ENCODE peak calls at places on chromosomes 4 and X, in eight cellular contexts. N, L, R, Y, G, A, D and Z are unnamed samples.
A peak's percentile ranks its signal among the peaks of the same experiment; 100 is the strongest.

GRCh38 chrX:3219667-3220066 is 126.8 kb downstream of the MXRA5 start:
- DNase-seq in L (no peak), G (no peak), N (no peak), R (no peak), D (no peak), Y (no peak), A (no peak), Z (no peak)

GRCh38 chr4:128516568-128516967 is 229.0 kb upstream of the PGRMC2 start:
- DNase-seq in Y (peak; percentile 26), G (no peak), A (no peak), N (no peak), L (no peak), R (peak; percentile 68), D (peak; percentile 92), Z (no peak)

GRCh38 chr4:146124023-146124680 is 51.4 kb upstream of the LSM6 start:
- DNase-seq in L (no peak), A (no peak), R (no peak), N (no peak), D (peak; percentile 0), Y (no peak), G (no peak), Z (no peak)

GRCh38 chr4:155903453-155903852 is at the start of gene TDO2:
- DNase-seq in N (no peak), A (no peak), Y (no peak), R (no peak), L (no peak), D (no peak), G (no peak), Z (no peak)

GRCh38 chr4:165784672-165785071 is 88.4 kb upstream of the TLL1 start:
- DNase-seq in L (no peak), A (no peak), Y (no peak), D (no peak), G (no peak), R (no peak), N (no peak), Z (no peak)

GRCh38 chr4:153159016-153159415 is 45.2 kb upstream of the TRIM2 start:
- DNase-seq in A (no peak), R (no peak), G (no peak), N (no peak), L (no peak), D (no peak), Y (peak; percentile 11), Z (no peak)

GRCh38 chr4:67892905-67893304 is 9.1 kb upstream of the TMPRSS11D start:
- DNase-seq in R (no peak), L (no peak), D (no peak), G (no peak), Y (no peak), N (no peak), A (no peak), Z (no peak)

GRCh38 chr4:53620956-53621355 is 29.7 kb upstream of the LNX1 start:
- DNase-seq in D (no peak), G (no peak), R (no peak), L (no peak), A (no peak), Y (peak; percentile 22), N (no peak), Z (no peak)

GRCh38 chrX:16089086-16089485 is 34.3 kb upstream of the GRPR start:
- DNase-seq in A (no peak), R (no peak), N (no peak), L (no peak), G (no peak), Y (no peak), D (no peak), Z (no peak)

GRCh38 chr4:108833041-108833440 is 70.2 kb upstream of the ETNPPL start:
- DNase-seq in L (no peak), A (no peak), Y (peak; percentile 81), G (no peak), D (peak; percentile 68), N (no peak), R (no peak), Z (no peak)
- TF ChIP-seq CTCF in L (no peak), A (peak; percentile 31), Y (peak; percentile 68), G (no peak), D (peak; percentile 62), N (no peak), R (no peak), Z (no peak)

DNA sequence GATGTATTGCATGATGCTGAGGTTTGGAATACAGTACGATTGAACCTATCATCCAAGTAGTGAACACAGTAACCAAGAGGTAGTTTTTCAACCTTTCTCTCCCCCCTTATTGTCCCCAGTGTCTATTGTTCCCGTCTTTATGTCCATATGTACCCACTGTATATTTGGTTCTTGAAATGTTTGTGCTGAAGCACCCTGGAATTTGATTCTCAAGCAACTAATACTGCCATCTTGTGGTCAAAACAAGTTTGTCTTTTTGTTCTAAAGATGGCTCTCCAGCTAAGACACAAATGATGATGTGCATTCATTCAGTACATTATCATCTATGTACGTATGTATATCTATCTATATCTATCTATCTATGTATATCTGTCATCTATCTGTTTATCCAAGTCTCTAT is 33.5 kb upstream of the DCX start:
- DNase-seq in R (peak; percentile 0), G (no peak), N (peak; percentile 46), A (no peak), L (peak; percentile 2), Y (peak; percentile 55), D (peak; percentile 32), Z (peak; percentile 21)
- TF ChIP-seq CTCF in R (peak; percentile 33), G (peak; percentile 52), N (peak; percentile 23), A (peak; percentile 82), L (peak; percentile 55), Y (peak; percentile 47), D (peak; percentile 55), Z (peak; percentile 68)

DNA sequence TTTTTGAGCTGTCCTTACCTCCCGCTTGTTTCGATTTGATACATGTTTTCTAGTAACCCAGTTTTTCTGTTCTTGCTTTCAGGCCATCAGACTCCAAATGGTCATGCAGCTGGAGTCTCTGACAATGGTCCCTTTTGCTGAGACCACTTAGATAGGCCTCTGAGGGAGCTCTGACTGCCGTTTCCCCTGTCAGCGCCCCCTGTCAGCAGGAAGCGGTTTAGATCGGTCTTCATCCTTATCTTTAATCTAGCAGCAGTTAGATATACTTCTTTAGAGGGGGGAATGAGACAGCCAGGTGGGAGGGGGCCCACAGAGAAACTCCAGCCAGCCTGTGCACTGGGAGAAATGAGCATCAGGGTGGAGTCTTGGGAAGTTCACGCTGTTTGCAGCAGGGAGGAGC is 457.9 kb downstream of the GPAT3 start:
- DNase-seq in G (no peak), A (peak; percentile 3), R (no peak), L (no peak), N (peak; percentile 11), Y (no peak), D (no peak), Z (peak; percentile 16)
- TF ChIP-seq CTCF in G (no peak), A (no peak), R (peak; percentile 14), L (no peak), N (peak; percentile 13), Y (peak; percentile 10), D (peak; percentile 17), Z (peak; percentile 11)

DNA sequence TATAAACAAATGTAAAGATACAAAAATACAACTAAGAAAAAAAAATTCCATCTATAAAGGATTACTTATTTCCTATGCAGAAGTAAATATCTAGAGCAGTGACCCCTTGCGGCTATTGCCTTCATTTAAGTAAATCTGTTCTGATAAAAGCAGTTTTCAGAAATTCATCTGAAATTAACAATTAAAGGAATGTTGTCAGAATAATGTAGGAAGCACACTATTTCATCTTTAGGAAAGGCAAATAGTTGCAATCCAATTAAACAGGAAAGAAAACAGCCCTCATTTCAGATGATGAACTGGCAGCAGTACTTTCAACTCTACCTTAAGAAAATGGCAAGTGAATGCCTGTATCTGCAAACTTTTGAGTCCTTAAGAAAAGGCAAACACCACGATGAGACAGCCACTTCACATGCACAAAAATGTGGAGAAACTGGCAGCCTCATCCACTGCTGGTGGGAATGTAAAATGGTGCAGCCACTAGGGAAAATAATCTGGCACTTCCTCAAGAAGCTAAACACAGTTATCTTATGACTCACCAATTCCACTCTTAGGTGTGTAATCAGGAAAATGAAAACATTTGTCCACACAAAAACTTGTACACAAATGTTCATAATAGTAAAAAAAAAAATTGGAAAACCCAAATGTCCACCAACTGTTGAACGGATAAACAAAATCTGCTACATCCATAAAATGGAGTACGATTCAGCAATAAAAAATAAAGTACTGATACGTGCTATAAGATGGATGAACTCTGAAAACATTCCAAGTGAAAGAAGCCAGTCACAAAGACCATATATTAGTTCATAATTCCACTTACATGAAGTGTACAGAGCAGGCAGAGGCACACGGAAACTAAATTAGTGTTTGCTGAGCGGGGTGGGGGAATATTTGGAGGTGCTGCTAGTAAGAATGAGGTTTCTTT is 2.0 kb upstream of the THAP9 start:
- DNase-seq in G (no peak), A (no peak), D (peak; percentile 91), R (peak; percentile 70), N (peak; percentile 49), Y (peak; percentile 91), L (no peak), Z (no peak)
- TF ChIP-seq CTCF in G (no peak), A (peak; percentile 62), D (peak; percentile 41), R (no peak), N (peak; percentile 15), Y (peak; percentile 49), L (no peak), Z (no peak)

DNA sequence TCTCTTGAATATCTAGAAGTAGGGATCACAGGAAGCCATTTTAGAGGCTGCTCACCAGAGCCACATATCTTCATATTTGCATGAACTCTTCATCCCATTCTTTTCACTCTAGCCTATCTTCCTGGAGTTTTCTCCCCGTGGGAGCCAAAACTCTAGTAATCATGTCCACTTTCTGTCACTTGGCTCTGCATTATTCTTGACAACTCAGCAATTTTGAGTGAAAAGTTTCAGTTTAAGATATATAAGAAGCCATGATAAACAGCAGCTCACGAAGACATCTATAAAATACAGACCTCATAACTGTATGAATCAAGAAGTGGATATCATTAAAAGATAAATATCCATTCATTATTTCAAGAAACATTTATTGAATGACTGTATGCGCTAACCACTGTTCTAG is 79.1 kb upstream of the NR0B1 start:
- DNase-seq in L (no peak), A (no peak), D (no peak), N (no peak), G (no peak), R (no peak), Y (no peak), Z (no peak)
- TF ChIP-seq CTCF in L (no peak), A (no peak), D (no peak), N (no peak), G (no peak), R (no peak), Y (no peak), Z (no peak)

DNA sequence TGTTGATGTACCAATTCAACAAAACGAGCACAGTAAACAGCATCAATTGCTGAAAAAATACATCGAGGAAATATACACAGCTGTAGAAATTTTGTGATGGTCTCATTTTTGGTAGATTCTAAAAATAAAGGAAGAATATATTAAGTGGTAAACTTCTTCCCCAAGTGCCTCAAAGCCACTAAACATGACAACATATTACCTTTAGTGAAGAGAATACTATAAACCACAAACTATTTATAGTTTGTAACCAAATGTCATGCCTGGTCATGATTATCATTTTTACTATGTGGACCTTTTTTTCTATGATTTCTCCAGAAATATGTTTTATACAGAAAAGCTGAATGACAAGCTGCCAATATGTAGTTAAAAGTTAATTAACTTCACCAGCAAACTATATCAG is 106.9 kb downstream of the THOC2 start:
- DNase-seq in L (no peak), G (no peak), D (no peak), N (no peak), Y (no peak), R (no peak), A (no peak), Z (no peak)
- TF ChIP-seq CTCF in L (no peak), G (no peak), D (no peak), N (no peak), Y (no peak), R (no peak), A (no peak), Z (no peak)